ENCODE peak calls at places on chromosomes 1 and 21, in ten cellular contexts. One of them, this sample, is unnamed.

GRCh38 chr1:106753069-106753468 is 303.4 kb upstream of the PRMT6 start:
- DNase-seq in fibroblast of mammary gland: no peak
- DNase-seq in fibroblast of lung: peak
- DNase-seq in dorsolateral prefrontal cortex: no peak
- DNase-seq in uterus: no peak
- DNase-seq in cardiac fibroblast: no peak
- DNase-seq in left ventricle myocardium inferior: no peak
- DNase-seq in AG04449: no peak
- DNase-seq in coronary artery: no peak
- DNase-seq in mammary epithelial cell: no peak
- DNase-seq in this sample: no peak

GRCh38 chr21:29072873-29073221 is 601 bp downstream of the CCT8 start:
- DNase-seq in fibroblast of mammary gland: peak
- DNase-seq in AG04449: no peak
- DNase-seq in cardiac fibroblast: peak
- DNase-seq in mammary epithelial cell: no peak
- DNase-seq in uterus: no peak
- DNase-seq in fibroblast of lung: peak
- DNase-seq in coronary artery: no peak
- DNase-seq in dorsolateral prefrontal cortex: no peak
- DNase-seq in left ventricle myocardium inferior: no peak
- DNase-seq in this sample: no peak

GRCh38 chr1:8567146-8567545 is 249.2 kb downstream of the SLC45A1 start:
- DNase-seq in cardiac fibroblast: no peak
- DNase-seq in coronary artery: no peak
- DNase-seq in dorsolateral prefrontal cortex: no peak
- DNase-seq in AG04449: no peak
- DNase-seq in fibroblast of lung: no peak
- DNase-seq in fibroblast of mammary gland: peak
- DNase-seq in uterus: no peak
- DNase-seq in left ventricle myocardium inferior: no peak
- DNase-seq in mammary epithelial cell: no peak
- DNase-seq in this sample: no peak

GRCh38 chr1:82091274-82091673 is 290.5 kb downstream of the ADGRL2 start:
- DNase-seq in fibroblast of lung: no peak
- DNase-seq in mammary epithelial cell: no peak
- DNase-seq in fibroblast of mammary gland: no peak
- DNase-seq in coronary artery: no peak
- DNase-seq in cardiac fibroblast: no peak
- DNase-seq in dorsolateral prefrontal cortex: no peak
- DNase-seq in uterus: no peak
- DNase-seq in left ventricle myocardium inferior: no peak
- DNase-seq in AG04449: no peak
- DNase-seq in this sample: no peak

GRCh38 chr1:202575906-202576653 is 134.2 kb downstream of the SYT2 start:
- DNase-seq in fibroblast of mammary gland: peak
- DNase-seq in fibroblast of lung: peak
- DNase-seq in AG04449: no peak
- DNase-seq in mammary epithelial cell: peak
- DNase-seq in dorsolateral prefrontal cortex: no peak
- DNase-seq in uterus: no peak
- DNase-seq in left ventricle myocardium inferior: no peak
- DNase-seq in cardiac fibroblast: peak
- DNase-seq in coronary artery: no peak
- DNase-seq in this sample: no peak

GRCh38 chr1:234676103-234676594 is 66.2 kb upstream of the IRF2BP2 start:
- DNase-seq in uterus: peak
- DNase-seq in dorsolateral prefrontal cortex: peak
- DNase-seq in fibroblast of mammary gland: peak
- DNase-seq in coronary artery: no peak
- DNase-seq in AG04449: no peak
- DNase-seq in mammary epithelial cell: peak
- DNase-seq in left ventricle myocardium inferior: peak
- DNase-seq in cardiac fibroblast: peak
- DNase-seq in fibroblast of lung: peak
- DNase-seq in this sample: no peak

GRCh38 chr1:222974496-222974895 is 159.7 kb downstream of the DISP1 start:
- DNase-seq in left ventricle myocardium inferior: no peak
- DNase-seq in cardiac fibroblast: peak
- DNase-seq in uterus: no peak
- DNase-seq in AG04449: peak
- DNase-seq in mammary epithelial cell: peak
- DNase-seq in fibroblast of lung: peak
- DNase-seq in dorsolateral prefrontal cortex: no peak
- DNase-seq in fibroblast of mammary gland: peak
- DNase-seq in coronary artery: no peak
- DNase-seq in this sample: peak

GRCh38 chr1:117702654-117703053 is 96.8 kb downstream of the TENT5C start:
- DNase-seq in fibroblast of mammary gland: no peak
- DNase-seq in fibroblast of lung: no peak
- DNase-seq in coronary artery: no peak
- DNase-seq in mammary epithelial cell: no peak
- DNase-seq in dorsolateral prefrontal cortex: no peak
- DNase-seq in cardiac fibroblast: no peak
- DNase-seq in uterus: no peak
- DNase-seq in AG04449: no peak
- DNase-seq in left ventricle myocardium inferior: no peak
- DNase-seq in this sample: no peak

GRCh38 chr1:4425892-4426291 is 228.5 kb upstream of the AJAP1 start:
- DNase-seq in uterus: no peak
- DNase-seq in dorsolateral prefrontal cortex: no peak
- DNase-seq in fibroblast of lung: no peak
- DNase-seq in mammary epithelial cell: no peak
- DNase-seq in cardiac fibroblast: no peak
- DNase-seq in fibroblast of mammary gland: no peak
- DNase-seq in left ventricle myocardium inferior: no peak
- DNase-seq in AG04449: no peak
- DNase-seq in coronary artery: no peak
- DNase-seq in this sample: no peak

GRCh38 chr1:66388918-66389317 is 145.0 kb upstream of the SGIP1 start:
- DNase-seq in uterus: no peak
- DNase-seq in fibroblast of lung: no peak
- DNase-seq in coronary artery: no peak
- DNase-seq in left ventricle myocardium inferior: no peak
- DNase-seq in mammary epithelial cell: no peak
- DNase-seq in AG04449: no peak
- DNase-seq in cardiac fibroblast: no peak
- DNase-seq in fibroblast of mammary gland: no peak
- DNase-seq in dorsolateral prefrontal cortex: no peak
- DNase-seq in this sample: no peak

GRCh38 chr1:153796786-153797659 is 21.8 kb downstream of the SLC27A3 start:
- DNase-seq in uterus: peak
- DNase-seq in AG04449: no peak
- DNase-seq in coronary artery: peak
- DNase-seq in fibroblast of mammary gland: peak
- DNase-seq in cardiac fibroblast: peak
- DNase-seq in fibroblast of lung: peak
- DNase-seq in dorsolateral prefrontal cortex: peak
- DNase-seq in left ventricle myocardium inferior: peak
- DNase-seq in mammary epithelial cell: peak
- DNase-seq in this sample: no peak

DNA sequence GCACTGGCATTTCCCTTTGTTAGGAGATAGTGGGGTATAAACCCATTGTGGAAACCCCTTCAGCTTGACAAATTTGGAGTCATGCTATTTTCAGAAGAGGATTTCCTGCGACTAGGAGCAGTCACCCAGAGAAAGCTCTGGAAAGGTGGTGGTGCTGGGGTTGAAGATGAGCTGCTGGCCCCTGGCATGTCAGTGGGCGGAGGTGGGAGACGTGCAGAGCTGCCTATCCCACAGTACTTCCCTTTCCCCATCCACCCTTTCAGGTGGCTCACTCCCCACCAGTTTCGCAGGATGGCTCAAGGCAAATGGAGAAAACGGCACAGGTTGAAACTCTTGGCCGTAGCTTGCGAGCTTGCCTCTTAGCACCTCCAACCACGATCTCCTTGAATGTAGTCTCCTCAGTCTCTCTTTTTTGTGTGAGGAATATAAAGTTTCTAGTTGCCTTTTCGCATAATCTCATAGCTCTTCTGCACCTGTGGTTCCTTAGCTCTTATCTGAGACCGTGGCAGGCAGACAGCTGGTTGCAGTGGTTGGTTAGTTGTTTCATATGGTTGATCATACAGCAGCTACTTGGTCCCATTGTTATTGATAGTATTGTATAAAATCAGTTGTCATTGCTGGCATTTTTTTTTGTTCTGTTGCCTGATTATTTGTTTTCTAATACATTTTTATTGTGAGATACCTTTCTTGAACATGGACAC is 48.2 kb downstream of the ADARB1 start:
- DNase-seq in fibroblast of lung: no peak
- DNase-seq in coronary artery: no peak
- DNase-seq in fibroblast of mammary gland: no peak
- DNase-seq in left ventricle myocardium inferior: no peak
- DNase-seq in AG04449: no peak
- DNase-seq in uterus: no peak
- DNase-seq in cardiac fibroblast: no peak
- DNase-seq in dorsolateral prefrontal cortex: no peak
- DNase-seq in mammary epithelial cell: no peak
- DNase-seq in this sample: no peak
- H3K4me3 ChIP-seq in fibroblast of lung: no peak
- H3K4me3 ChIP-seq in coronary artery: no peak
- H3K4me3 ChIP-seq in fibroblast of mammary gland: no peak
- H3K4me3 ChIP-seq in left ventricle myocardium inferior: no peak
- H3K4me3 ChIP-seq in AG04449: no peak
- H3K4me3 ChIP-seq in uterus: no peak
- H3K4me3 ChIP-seq in cardiac fibroblast: no peak
- H3K4me3 ChIP-seq in dorsolateral prefrontal cortex: no peak
- H3K4me3 ChIP-seq in mammary epithelial cell: no peak
- H3K4me3 ChIP-seq in this sample: no peak

GRCh38 chr1:158810311-158810710 is 20.8 kb upstream of the MNDA start:
- DNase-seq in cardiac fibroblast: no peak
- DNase-seq in mammary epithelial cell: no peak
- DNase-seq in coronary artery: no peak
- DNase-seq in dorsolateral prefrontal cortex: no peak
- DNase-seq in AG04449: no peak
- DNase-seq in uterus: no peak
- DNase-seq in fibroblast of mammary gland: no peak
- DNase-seq in left ventricle myocardium inferior: no peak
- DNase-seq in fibroblast of lung: no peak
- DNase-seq in this sample: no peak
- H3K4me3 ChIP-seq in cardiac fibroblast: no peak
- H3K4me3 ChIP-seq in mammary epithelial cell: no peak
- H3K4me3 ChIP-seq in coronary artery: no peak
- H3K4me3 ChIP-seq in dorsolateral prefrontal cortex: no peak
- H3K4me3 ChIP-seq in AG04449: no peak
- H3K4me3 ChIP-seq in uterus: no peak
- H3K4me3 ChIP-seq in fibroblast of mammary gland: no peak
- H3K4me3 ChIP-seq in left ventricle myocardium inferior: no peak
- H3K4me3 ChIP-seq in fibroblast of lung: no peak
- H3K4me3 ChIP-seq in this sample: no peak

DNA sequence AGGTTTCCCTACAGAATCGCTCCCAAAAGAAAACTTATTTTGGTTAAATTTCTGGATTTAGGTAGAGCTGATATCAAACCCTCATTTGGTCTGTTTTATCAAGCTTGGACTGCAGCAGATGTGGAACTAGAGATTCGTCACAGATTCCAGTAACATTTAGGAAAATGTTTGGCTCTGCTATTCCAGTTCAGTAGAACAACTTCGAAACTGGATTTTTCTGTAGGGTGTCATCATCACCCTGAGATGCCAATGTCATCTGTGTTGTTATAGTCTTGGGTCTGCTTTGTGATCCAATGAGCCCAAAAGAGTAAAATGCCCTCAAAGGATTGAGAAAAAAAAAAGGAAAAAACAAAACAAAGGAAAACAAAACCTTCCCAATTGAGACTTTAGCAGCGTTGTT is 55.4 kb downstream of the LAMC2 start:
- DNase-seq in mammary epithelial cell: no peak
- DNase-seq in fibroblast of mammary gland: peak
- DNase-seq in fibroblast of lung: peak
- DNase-seq in uterus: no peak
- DNase-seq in left ventricle myocardium inferior: no peak
- DNase-seq in dorsolateral prefrontal cortex: no peak
- DNase-seq in coronary artery: no peak
- DNase-seq in cardiac fibroblast: peak
- DNase-seq in AG04449: no peak
- DNase-seq in this sample: no peak
- H3K4me3 ChIP-seq in mammary epithelial cell: no peak
- H3K4me3 ChIP-seq in fibroblast of mammary gland: no peak
- H3K4me3 ChIP-seq in fibroblast of lung: no peak
- H3K4me3 ChIP-seq in uterus: no peak
- H3K4me3 ChIP-seq in left ventricle myocardium inferior: no peak
- H3K4me3 ChIP-seq in dorsolateral prefrontal cortex: no peak
- H3K4me3 ChIP-seq in coronary artery: no peak
- H3K4me3 ChIP-seq in cardiac fibroblast: no peak
- H3K4me3 ChIP-seq in AG04449: no peak
- H3K4me3 ChIP-seq in this sample: no peak

GRCh38 chr21:45074818-45075605 is 632 bp downstream of the ADARB1 start:
- DNase-seq in AG04449: no peak
- DNase-seq in coronary artery: peak
- DNase-seq in fibroblast of lung: peak
- DNase-seq in left ventricle myocardium inferior: no peak
- DNase-seq in fibroblast of mammary gland: no peak
- DNase-seq in dorsolateral prefrontal cortex: no peak
- DNase-seq in uterus: no peak
- DNase-seq in cardiac fibroblast: no peak
- DNase-seq in mammary epithelial cell: peak
- DNase-seq in this sample: no peak

GRCh38 chr21:45075606-45076244 is 1.3 kb downstream of the ADARB1 start:
- DNase-seq in mammary epithelial cell: no peak
- DNase-seq in cardiac fibroblast: no peak
- DNase-seq in left ventricle myocardium inferior: no peak
- DNase-seq in uterus: no peak
- DNase-seq in fibroblast of mammary gland: no peak
- DNase-seq in fibroblast of lung: peak
- DNase-seq in AG04449: no peak
- DNase-seq in dorsolateral prefrontal cortex: no peak
- DNase-seq in coronary artery: no peak
- DNase-seq in this sample: no peak

GRCh38 chr21:45078371-45078770 is 4.0 kb downstream of the ADARB1 start:
- DNase-seq in AG04449: no peak
- DNase-seq in mammary epithelial cell: no peak
- DNase-seq in fibroblast of lung: no peak
- DNase-seq in left ventricle myocardium inferior: no peak
- DNase-seq in dorsolateral prefrontal cortex: no peak
- DNase-seq in fibroblast of mammary gland: no peak
- DNase-seq in coronary artery: peak
- DNase-seq in uterus: no peak
- DNase-seq in cardiac fibroblast: no peak
- DNase-seq in this sample: no peak

GRCh38 chr21:45074048-45074817 is at the start of gene ADARB1:
- DNase-seq in left ventricle myocardium inferior: peak
- DNase-seq in mammary epithelial cell: peak
- DNase-seq in fibroblast of mammary gland: peak
- DNase-seq in uterus: peak
- DNase-seq in coronary artery: peak
- DNase-seq in AG04449: no peak
- DNase-seq in fibroblast of lung: peak
- DNase-seq in dorsolateral prefrontal cortex: no peak
- DNase-seq in cardiac fibroblast: peak
- DNase-seq in this sample: no peak

DNA sequence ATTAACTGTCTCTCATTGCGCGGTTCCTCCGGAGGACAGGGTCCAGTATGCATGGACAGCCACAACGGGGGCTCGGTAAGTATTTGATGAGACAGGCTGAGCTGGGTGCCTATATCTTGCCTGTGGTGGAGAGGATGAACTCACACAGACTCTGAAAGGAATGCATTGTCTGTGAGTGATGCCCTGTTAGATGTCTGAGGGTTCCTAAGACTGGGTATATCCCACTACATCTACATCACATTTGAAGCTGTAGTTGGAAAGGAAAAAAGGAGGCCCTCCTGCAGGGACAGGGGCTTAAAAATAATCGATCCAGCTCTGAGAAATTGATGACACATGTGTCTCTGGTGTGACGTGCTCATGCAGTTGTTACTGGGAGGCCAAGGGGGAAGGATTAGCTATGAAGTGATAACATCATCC is 1.9 kb downstream of the ADARB1 start:
- DNase-seq in left ventricle myocardium inferior: no peak
- DNase-seq in cardiac fibroblast: peak
- DNase-seq in fibroblast of lung: no peak
- DNase-seq in uterus: no peak
- DNase-seq in AG04449: no peak
- DNase-seq in coronary artery: peak
- DNase-seq in dorsolateral prefrontal cortex: no peak
- DNase-seq in fibroblast of mammary gland: no peak
- DNase-seq in mammary epithelial cell: peak
- DNase-seq in this sample: no peak
- H3K4me3 ChIP-seq in left ventricle myocardium inferior: peak
- H3K4me3 ChIP-seq in cardiac fibroblast: peak
- H3K4me3 ChIP-seq in fibroblast of lung: peak
- H3K4me3 ChIP-seq in uterus: no peak
- H3K4me3 ChIP-seq in AG04449: peak
- H3K4me3 ChIP-seq in coronary artery: peak
- H3K4me3 ChIP-seq in dorsolateral prefrontal cortex: no peak
- H3K4me3 ChIP-seq in fibroblast of mammary gland: no peak
- H3K4me3 ChIP-seq in mammary epithelial cell: peak
- H3K4me3 ChIP-seq in this sample: peak

This sample was measured in AG09309.